ENCODE peak calls at places on chromosomes 3 and 15, in four cellular contexts. V, I, J and G are unnamed samples.

GRCh38 chr3:17412950-17413530 is 329.4 kb downstream of the TBC1D5 start:
- DNase-seq in J (no peak), V (no peak), I (no peak), G (peak; percentile 19)

GRCh38 chr3:50256978-50257890 is 11.7 kb upstream of the SEMA3B start:
- DNase-seq in J (no peak), V (no peak), I (no peak), G (no peak)

GRCh38 chr3:71487418-71487817 is 96.1 kb downstream of the FOXP1 start:
- DNase-seq in I (no peak), J (no peak), V (no peak), G (no peak)

GRCh38 chr15:41494190-41494921 is 682 bp downstream of the ITPKA start:
- DNase-seq in V (no peak), J (no peak), I (no peak), G (peak; percentile 49)

GRCh38 chr15:74847462-74847861 is 4.5 kb upstream of the ULK3 start:
- DNase-seq in J (peak; percentile 65), I (peak; percentile 75), V (no peak), G (peak; percentile 64)

GRCh38 chr3:64152100-64152499 is 73.2 kb downstream of the PRICKLE2 start:
- DNase-seq in V (no peak), J (no peak), I (no peak), G (peak; percentile 59)

GRCh38 chr3:45507820-45508317 is 86.7 kb upstream of the LIMD1 start:
- DNase-seq in I (peak; percentile 73), V (no peak), J (peak; percentile 40), G (no peak)

GRCh38 chr15:44157679-44158078 is 37.4 kb downstream of the FRMD5 start:
- DNase-seq in I (no peak), J (no peak), V (no peak), G (no peak)

GRCh38 chr3:129938140-129938930 is 36.2 kb upstream of the TRH start:
- DNase-seq in V (no peak), I (no peak), J (no peak), G (no peak)

GRCh38 chr15:48702569-48703239 is 57.2 kb upstream of the FBN1 start:
- DNase-seq in I (no peak), J (no peak), V (no peak), G (no peak)

GRCh38 chr15:28091313-28091712 is 7.8 kb downstream of the OCA2 start:
- DNase-seq in V (no peak), J (no peak), I (no peak), G (no peak)

GRCh38 chr3:189800436-189800835 is 169.2 kb downstream of the TP63 start:
- DNase-seq in J (no peak), I (no peak), V (no peak), G (no peak)

GRCh38 chr3:184486614-184487013 is 75.0 kb upstream of the EPHB3 start:
- DNase-seq in J (no peak), V (no peak), I (no peak), G (no peak)

GRCh38 chr3:58540176-58540863 is 3.3 kb upstream of the ACOX2 start:
- DNase-seq in J (no peak), I (no peak), V (peak; percentile 65), G (no peak)

GRCh38 chr3:45978348-45978747 is 17.3 kb downstream of the FYCO1 start:
- DNase-seq in V (no peak), I (no peak), J (no peak), G (no peak)

GRCh38 chr3:119294402-119294888 is 262 bp downstream of the ARHGAP31 start:
- DNase-seq in I (peak; percentile 71), J (peak; percentile 67), V (no peak), G (peak; percentile 53)

DNA sequence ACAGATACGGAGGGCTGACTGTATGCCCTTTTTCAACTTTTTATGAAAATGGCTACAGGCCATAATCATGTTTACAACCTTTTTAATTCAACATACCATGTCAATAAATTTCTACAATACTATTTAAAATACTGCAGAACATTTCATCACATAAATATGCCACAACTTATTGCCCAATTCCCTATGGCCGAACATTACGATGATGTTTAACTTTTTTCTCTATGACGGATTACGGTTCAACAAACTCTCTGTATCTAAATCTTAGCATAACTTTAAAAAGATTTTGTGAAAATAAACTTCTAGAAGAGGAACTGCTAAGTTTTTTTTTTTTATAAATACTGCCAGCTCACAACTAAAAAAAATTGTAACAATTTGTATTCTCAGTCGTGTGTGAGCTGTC is 220.4 kb downstream of the OSBPL10 start:
- DNase-seq in J (no peak), I (no peak), V (no peak), G (no peak)
- H3K36me3 ChIP-seq in J (no peaks in the 10 kb centered on the region), I (no peaks in the 10 kb centered on the region), V (no peaks in the 10 kb centered on the region), G (no peaks in the 10 kb centered on the region)

GRCh38 chr3:9430733-9431132 is 33.3 kb downstream of the SETD5 start:
- DNase-seq in I (no peak), J (no peak), V (no peak), G (no peak)
- H3K36me3 ChIP-seq in I (peaks cover 33% of the 10 kb centered on the region), J (peaks cover 100% of the 10 kb centered on the region), V (peaks cover 5% of the 10 kb centered on the region), G (peaks cover 94% of the 10 kb centered on the region)

GRCh38 chr3:49112262-49112661 is 7.7 kb upstream of the QARS1 start:
- DNase-seq in J (no peak), V (no peak), I (no peak), G (no peak)
- H3K36me3 ChIP-seq in J (peaks cover 100% of the 10 kb centered on the region), V (peaks cover 12% of the 10 kb centered on the region), I (peaks cover 16% of the 10 kb centered on the region), G (peaks cover 99% of the 10 kb centered on the region)

DNA sequence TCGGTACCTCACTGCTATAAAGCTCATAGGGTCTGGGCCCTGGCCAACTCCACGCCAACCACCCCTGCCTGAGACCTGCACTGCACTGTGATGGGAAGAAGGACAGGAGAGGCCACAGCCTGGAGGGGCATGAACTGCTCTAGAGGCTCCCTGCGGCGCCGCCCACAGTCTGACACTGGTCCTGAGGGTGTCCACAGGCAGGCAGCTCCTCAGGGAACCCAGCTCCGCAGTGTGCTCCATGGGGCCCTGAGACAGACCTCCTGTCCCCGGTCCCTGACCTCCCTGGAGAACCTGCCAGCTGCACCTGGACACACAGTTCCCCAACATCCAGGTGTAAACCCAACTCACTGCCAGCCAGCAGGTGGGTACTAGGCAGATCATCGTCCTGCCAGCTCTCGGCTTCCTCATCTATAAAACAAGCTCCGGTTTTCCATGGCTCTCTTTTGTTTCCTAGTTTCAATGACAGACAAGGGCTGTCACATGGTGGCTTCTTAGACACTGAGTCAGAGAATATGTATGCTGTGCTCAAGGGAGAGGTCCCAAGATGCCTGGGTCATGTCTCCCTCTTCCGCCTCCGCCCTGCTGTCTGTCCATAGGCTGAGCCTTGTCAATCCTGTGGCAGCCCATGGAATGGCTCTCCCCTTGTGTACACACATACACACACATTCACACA is 5.1 kb upstream of the HAPLN3 start:
- DNase-seq in J (no peak), V (no peak), I (no peak), G (no peak)
- H3K36me3 ChIP-seq in J (peaks cover 60% of the 10 kb centered on the region), V (no peaks in the 10 kb centered on the region), I (no peaks in the 10 kb centered on the region), G (no peaks in the 10 kb centered on the region)